ENCODE peak calls at places on chromosomes 7 and 10, in four cellular contexts. One of them, this sample, is unnamed.

GRCh38 chr7:8391353-8392062 is 41.9 kb upstream of the NXPH1 start:
- DNase-seq in glutamatergic neuron: no peak
- DNase-seq in Panc1: no peak
- DNase-seq in occipital lobe: no peak
- DNase-seq in this sample: no peak

GRCh38 chr10:78760463-78761240 is 308.1 kb upstream of the ZMIZ1 start:
- DNase-seq in Panc1: no peak
- DNase-seq in glutamatergic neuron: no peak
- DNase-seq in occipital lobe: no peak
- DNase-seq in this sample: no peak

GRCh38 chr7:85103962-85104361 is 82.9 kb downstream of the SEMA3D start:
- DNase-seq in Panc1: no peak
- DNase-seq in occipital lobe: no peak
- DNase-seq in glutamatergic neuron: no peak
- DNase-seq in this sample: peak; percentile 66

GRCh38 chr10:32408690-32409089 is 37.2 kb upstream of the CCDC7 start:
- DNase-seq in Panc1: no peak
- DNase-seq in glutamatergic neuron: no peak
- DNase-seq in occipital lobe: no peak
- DNase-seq in this sample: no peak

GRCh38 chr7:74043523-74043951 is 15.6 kb downstream of the ELN start:
- DNase-seq in Panc1: no peak
- DNase-seq in glutamatergic neuron: no peak
- DNase-seq in occipital lobe: no peak
- DNase-seq in this sample: no peak

GRCh38 chr7:139681812-139682135 is 96.0 kb downstream of the HIPK2 start:
- DNase-seq in occipital lobe: no peak
- DNase-seq in Panc1: no peak
- DNase-seq in glutamatergic neuron: no peak
- DNase-seq in this sample: no peak

GRCh38 chr7:41054960-41055700 is 647.8 kb downstream of the INHBA start:
- DNase-seq in Panc1: no peak
- DNase-seq in glutamatergic neuron: no peak
- DNase-seq in occipital lobe: no peak
- DNase-seq in this sample: no peak

GRCh38 chr7:74598558-74598957 is 59.0 kb upstream of the GTF2I start:
- DNase-seq in Panc1: no peak
- DNase-seq in glutamatergic neuron: no peak
- DNase-seq in occipital lobe: no peak
- DNase-seq in this sample: peak; percentile 76

GRCh38 chr7:46627038-46627315 is 705.9 kb upstream of the IGFBP3 start:
- DNase-seq in occipital lobe: no peak
- DNase-seq in glutamatergic neuron: no peak
- DNase-seq in Panc1: no peak
- DNase-seq in this sample: no peak

GRCh38 chr10:72740526-72740925 is 48.6 kb downstream of the MCU start:
- DNase-seq in glutamatergic neuron: no peak
- DNase-seq in occipital lobe: no peak
- DNase-seq in Panc1: peak; percentile 13
- DNase-seq in this sample: peak; percentile 56

GRCh38 chr10:50393784-50394183 is 142.5 kb upstream of the ASAH2 start:
- DNase-seq in occipital lobe: no peak
- DNase-seq in Panc1: no peak
- DNase-seq in glutamatergic neuron: no peak
- DNase-seq in this sample: no peak

GRCh38 chr7:80771523-80771922 is 133.1 kb downstream of the CD36 start:
- DNase-seq in glutamatergic neuron: no peak
- DNase-seq in occipital lobe: no peak
- DNase-seq in Panc1: no peak
- DNase-seq in this sample: no peak

GRCh38 chr7:29980151-29980550 is 9.4 kb downstream of the SCRN1 start:
- DNase-seq in glutamatergic neuron: no peak
- DNase-seq in Panc1: no peak
- DNase-seq in occipital lobe: no peak
- DNase-seq in this sample: no peak

GRCh38 chr10:112548535-112549276 is 101.7 kb downstream of the VTI1A start:
- DNase-seq in occipital lobe: no peak
- DNase-seq in glutamatergic neuron: no peak
- DNase-seq in Panc1: no peak
- DNase-seq in this sample: no peak

GRCh38 chr10:85657478-85658113 is 709.0 kb downstream of the GRID1 start:
- DNase-seq in occipital lobe: no peak
- DNase-seq in glutamatergic neuron: no peak
- DNase-seq in Panc1: no peak
- DNase-seq in this sample: no peak

GRCh38 chr10:60423920-60424319 is 34.2 kb upstream of the ANK3 start:
- DNase-seq in Panc1: no peak
- DNase-seq in occipital lobe: no peak
- DNase-seq in glutamatergic neuron: no peak
- DNase-seq in this sample: no peak

GRCh38 chr7:144516729-144517128 is 113.2 kb upstream of the NOBOX start:
- DNase-seq in glutamatergic neuron: no peak
- DNase-seq in occipital lobe: no peak
- DNase-seq in Panc1: no peak
- DNase-seq in this sample: no peak

GRCh38 chr10:118383699-118384098 is 41.6 kb upstream of the FAM204A start:
- DNase-seq in Panc1: no peak
- DNase-seq in glutamatergic neuron: no peak
- DNase-seq in occipital lobe: no peak
- DNase-seq in this sample: no peak

GRCh38 chr10:124318811-124319210 is 99.9 kb downstream of the OAT start:
- DNase-seq in occipital lobe: no peak
- DNase-seq in Panc1: no peak
- DNase-seq in glutamatergic neuron: no peak
- DNase-seq in this sample: no peak

GRCh38 chr7:13628231-13629001 is 361.1 kb downstream of the ETV1 start:
- DNase-seq in Panc1: no peak
- DNase-seq in glutamatergic neuron: no peak
- DNase-seq in occipital lobe: no peak
- DNase-seq in this sample: peak; percentile 41

GRCh38 chr7:157564518-157565177 is 227.8 kb downstream of the DNAJB6 start:
- DNase-seq in Panc1: no peak
- DNase-seq in occipital lobe: no peak
- DNase-seq in glutamatergic neuron: no peak
- DNase-seq in this sample: no peak

GRCh38 chr10:81978238-81978637 is 103.2 kb downstream of the NRG3 start:
- DNase-seq in Panc1: no peak
- DNase-seq in glutamatergic neuron: no peak
- DNase-seq in occipital lobe: no peak
- DNase-seq in this sample: peak; percentile 4

GRCh38 chr10:112996462-112996861 is 46.4 kb downstream of the TCF7L2 start:
- DNase-seq in Panc1: no peak
- DNase-seq in occipital lobe: no peak
- DNase-seq in glutamatergic neuron: no peak
- DNase-seq in this sample: no peak

GRCh38 chr7:122767339-122767738 is 64.6 kb upstream of the RNF148 start:
- DNase-seq in occipital lobe: no peak
- DNase-seq in glutamatergic neuron: no peak
- DNase-seq in Panc1: no peak
- DNase-seq in this sample: no peak

GRCh38 chr7:110852156-110852858 is 238.6 kb upstream of the LRRN3 start:
- DNase-seq in glutamatergic neuron: no peak
- DNase-seq in occipital lobe: no peak
- DNase-seq in Panc1: peak; percentile 17
- DNase-seq in this sample: peak; percentile 35

GRCh38 chr7:156027821-156028220 is 215.6 kb upstream of the SHH start:
- DNase-seq in occipital lobe: no peak
- DNase-seq in glutamatergic neuron: no peak
- DNase-seq in Panc1: no peak
- DNase-seq in this sample: no peak

GRCh38 chr10:52465202-52465601 is 151.1 kb downstream of the DKK1 start:
- DNase-seq in Panc1: no peak
- DNase-seq in glutamatergic neuron: no peak
- DNase-seq in occipital lobe: no peak
- DNase-seq in this sample: no peak

GRCh38 chr7:64182036-64182790 is 24.8 kb upstream of the ZNF735 start:
- DNase-seq in occipital lobe: no peak
- DNase-seq in glutamatergic neuron: no peak
- DNase-seq in Panc1: no peak
- DNase-seq in this sample: no peak

GRCh38 chr7:45874408-45875131 is 1.7 kb upstream of the CCDC201 start:
- DNase-seq in Panc1: no peak
- DNase-seq in occipital lobe: no peak
- DNase-seq in glutamatergic neuron: no peak
- DNase-seq in this sample: peak; percentile 63

GRCh38 chr10:69434169-69434568 is 17.1 kb upstream of the TSPAN15 start:
- DNase-seq in Panc1: no peak
- DNase-seq in occipital lobe: no peak
- DNase-seq in glutamatergic neuron: no peak
- DNase-seq in this sample: no peak